ENCODE peak calls at places on chromosomes 4 and X, in four cellular contexts. D, W, Y and V are unnamed samples.
A peak's percentile ranks its signal among the peaks of the same experiment; 100 is the strongest.

GRCh38 chrX:106933538-106933961 is 13.3 kb downstream of the CLDN2 start:
- DNase-seq in D (no peak), W (no peak), Y (no peak), V (no peak)

GRCh38 chrX:150199803-150200202 is 163.3 kb upstream of the MAMLD1 start:
- DNase-seq in D (no peak), W (no peak), Y (no peak), V (no peak)

GRCh38 chr4:146058531-146058930 is 117.0 kb upstream of the LSM6 start:
- DNase-seq in D (no peak), W (no peak), Y (no peak), V (no peak)

GRCh38 chr4:101649790-101650450 is 140.6 kb upstream of the BANK1 start:
- DNase-seq in D (no peak), W (no peak), Y (no peak), V (no peak)

GRCh38 chrX:95945528-95945927 is 739.1 kb upstream of the DIAPH2 start:
- DNase-seq in D (no peak), W (no peak), Y (no peak), V (no peak)

GRCh38 chrX:153530411-153531145 is 13.1 kb downstream of the ATP2B3 start:
- DNase-seq in D (no peak), W (no peak), Y (no peak), V (no peak)

GRCh38 chr4:165079476-165079875 is 25.8 kb downstream of the TRIM75 start:
- DNase-seq in D (peak; percentile 25), W (no peak), Y (no peak), V (no peak)

GRCh38 chr4:121454251-121454979 is 73.6 kb upstream of the QRFPR start:
- DNase-seq in D (no peak), W (peak; percentile 15), Y (no peak), V (no peak)

GRCh38 chr4:176335421-176335820 is 15.7 kb downstream of the SPCS3 start:
- DNase-seq in D (no peak), W (no peak), Y (no peak), V (no peak)

GRCh38 chrX:115350696-115351408 is 61.3 kb downstream of the LUZP4 start:
- DNase-seq in D (no peak), W (no peak), Y (no peak), V (no peak)